ENCODE peak calls at places on chromosomes 12 and 14, in four cellular contexts. F, N, S and U are unnamed samples.
A peak's percentile ranks its signal among the peaks of the same experiment; 100 is the strongest.

GRCh38 chr14:101954501-101954900 is 9.9 kb upstream of the DYNC1H1 start:
- DNase-seq in F (no peak), N (no peak), S (no peak), U (no peak)

GRCh38 chr14:67928375-67928774 is 108.8 kb downstream of the RAD51B start:
- DNase-seq in F (no peak), N (no peak), S (no peak), U (no peak)

GRCh38 chr14:50040401-50040775 is 76.0 kb downstream of the VCPKMT start:
- DNase-seq in F (peak; percentile 58), N (no peak), S (no peak), U (no peak)

GRCh38 chr14:105582639-105583038 is 56.3 kb downstream of the TMEM121 start:
- DNase-seq in F (no peak), N (no peak), S (no peak), U (peak; percentile 91)

GRCh38 chr12:124821252-124822200 is 42.1 kb downstream of the SCARB1 start:
- DNase-seq in F (no peak), N (no peak), S (no peak), U (no peak)

GRCh38 chr14:20714593-20715250 is 26.2 kb downstream of the ANG start:
- DNase-seq in F (no peak), N (peak; percentile 96), S (peak; percentile 82), U (no peak)

GRCh38 chr14:83071888-83072501 is 1538.3 kb upstream of the SEL1L start:
- DNase-seq in F (no peak), N (no peak), S (no peak), U (no peak)

GRCh38 chr14:89641495-89642162 is 224.6 kb upstream of the FOXN3 start:
- DNase-seq in F (no peak), N (no peak), S (no peak), U (no peak)

GRCh38 chr14:98223106-98223505 is 1048.9 kb downstream of the BCL11B start:
- DNase-seq in F (no peak), N (no peak), S (no peak), U (no peak)

GRCh38 chr12:130478786-130479185 is 141.1 kb downstream of the PIWIL1 start:
- DNase-seq in F (no peak), N (no peak), S (no peak), U (no peak)

GRCh38 chr14:54933006-54933405 is 30.4 kb upstream of the GCH1 start:
- DNase-seq in F (no peak), N (no peak), S (no peak), U (no peak)
- TF ChIP-seq POLR2A in F (no peak), N (no peak), S (no peak), U (no peak)

DNA sequence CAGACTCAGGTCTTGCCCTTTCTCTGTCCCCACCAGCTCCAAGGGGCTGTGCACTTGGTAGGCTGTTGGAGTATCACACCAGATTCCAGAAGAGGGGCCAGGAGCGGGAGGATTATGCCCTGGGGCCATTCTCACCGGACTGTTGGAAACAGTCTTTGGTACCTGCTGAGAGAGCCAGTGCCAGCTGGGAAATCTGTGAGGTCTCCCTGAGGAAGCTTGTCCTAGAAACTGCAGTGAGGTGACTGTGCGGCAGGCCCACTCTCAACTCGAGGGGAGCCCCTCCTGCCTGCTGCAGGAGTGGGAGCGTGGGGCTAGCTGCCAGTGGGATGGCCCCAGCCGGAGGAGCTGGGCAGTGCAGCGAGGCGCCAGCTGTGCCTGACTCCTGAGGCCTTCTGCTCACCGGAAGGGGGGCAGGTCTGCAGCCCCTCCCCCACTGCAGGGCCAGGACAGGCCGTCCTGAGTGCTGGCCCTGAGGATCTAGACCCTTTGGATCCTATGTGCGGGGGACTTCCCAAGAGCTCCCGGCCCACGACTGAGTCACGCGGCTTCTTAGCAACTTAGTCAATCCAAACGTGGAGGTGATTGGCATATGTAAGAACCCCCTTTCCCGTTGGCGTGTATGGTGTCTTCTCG is 295.2 kb downstream of the CACNA1C start:
- DNase-seq in F (no peak), N (no peak), S (no peak), U (peak; percentile 84)
- H3K27ac ChIP-seq in F (no peak overlapping the region), N (peak overlapping the region; percentile 2), S (peak overlapping the region; percentile 31), U (peak overlapping the region; percentile 49)

GRCh38 chr14:31766315-31766892 is 205.2 kb downstream of the NUBPL start:
- DNase-seq in F (no peak), N (no peak), S (no peak), U (no peak)
- TF ChIP-seq POLR2A in F (no peak), N (no peak), S (no peak), U (no peak)

GRCh38 chr14:95255487-95255886 is 64.2 kb downstream of the CLMN start:
- DNase-seq in F (peak; percentile 33), N (peak; percentile 84), S (peak; percentile 42), U (no peak)
- H3K27ac ChIP-seq in F (peak overlapping the region; percentile 57), N (no peak overlapping the region), S (no peak overlapping the region), U (no peak overlapping the region)

GRCh38 chr12:25971675-25972035 is 13.2 kb downstream of the RASSF8 start:
- DNase-seq in F (no peak), N (no peak), S (no peak), U (no peak)
- TF ChIP-seq POLR2A in F (no peak), N (no peak), S (no peak), U (no peak)

DNA sequence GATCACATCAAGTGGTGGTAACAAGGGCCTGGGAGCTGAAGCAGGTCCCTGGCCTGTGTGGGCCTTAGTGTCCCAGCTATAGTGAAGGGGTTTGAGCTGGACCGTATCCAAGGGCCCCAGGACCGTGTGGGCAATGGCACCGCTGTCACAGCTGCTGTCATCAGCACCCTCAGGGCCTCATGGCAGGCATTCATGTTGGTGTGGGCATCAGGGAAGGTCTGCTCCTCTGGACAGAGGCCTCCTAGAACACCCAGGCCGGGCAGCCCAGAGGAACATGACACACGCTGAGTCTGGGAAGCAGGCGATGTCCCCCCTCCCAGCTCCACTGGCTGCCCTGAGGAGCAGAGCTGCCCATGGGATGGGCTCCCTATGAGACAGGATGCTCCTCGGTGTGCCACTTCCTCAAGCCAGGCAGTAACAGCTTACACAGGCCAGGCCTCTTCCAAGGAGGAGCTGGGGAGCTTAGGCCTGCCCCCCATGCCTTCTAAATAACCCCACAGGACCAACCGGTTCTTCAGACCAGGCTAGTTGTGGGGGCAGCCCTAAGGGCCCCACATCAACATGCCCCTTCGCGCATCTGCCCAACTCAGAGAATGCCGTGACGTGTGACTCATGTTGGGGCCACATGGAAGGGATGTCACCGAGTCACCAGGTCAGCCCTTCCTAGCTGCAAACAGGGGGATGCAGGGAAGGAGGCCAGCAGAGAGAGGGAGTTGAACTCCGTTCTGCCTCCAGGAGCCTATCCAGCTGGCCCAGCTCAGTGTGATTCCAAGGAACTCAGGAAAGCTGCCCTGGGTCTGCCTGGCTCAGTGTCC is 80.4 kb downstream of the PITPNM2 start:
- DNase-seq in F (no peak), N (no peak), S (no peak), U (no peak)
- H3K27ac ChIP-seq in F (peak overlapping the region; percentile 13), N (peak overlapping the region; percentile 36), S (peak overlapping the region; percentile 10), U (peak overlapping the region; percentile 87)

GRCh38 chr14:35224615-35225014 is 67.6 kb upstream of the PSMA6 start:
- DNase-seq in F (no peak), N (no peak), S (no peak), U (no peak)
- TF ChIP-seq POLR2A in F (no peak), N (no peak), S (no peak), U (no peak)